ENCODE peak calls at places on chromosomes 16 and 17, in eight cellular contexts. One of them, this sample, is unnamed.

GRCh38 chr17:72852267-72852945 is 240.1 kb downstream of the SLC39A11 start:
- DNase-seq in suprapubic skin: no peak
- DNase-seq in thoracic aorta: no peak
- DNase-seq in K562: no peak
- DNase-seq in tibial nerve: no peak
- DNase-seq in Peyer's patch: no peak
- DNase-seq in cardiac muscle cell: no peak
- DNase-seq in body of pancreas: no peak
- DNase-seq in this sample: no peak

GRCh38 chr16:75273054-75273925 is 21.9 kb upstream of the BCAR1 start:
- DNase-seq in suprapubic skin: no peak
- DNase-seq in thoracic aorta: no peak
- DNase-seq in K562: no peak
- DNase-seq in tibial nerve: no peak
- DNase-seq in Peyer's patch: no peak
- DNase-seq in cardiac muscle cell: no peak
- DNase-seq in body of pancreas: no peak
- DNase-seq in this sample: no peak

GRCh38 chr16:56279132-56279531 is 87.8 kb downstream of the GNAO1 start:
- DNase-seq in suprapubic skin: no peak
- DNase-seq in thoracic aorta: no peak
- DNase-seq in K562: peak
- DNase-seq in tibial nerve: no peak
- DNase-seq in Peyer's patch: peak
- DNase-seq in cardiac muscle cell: no peak
- DNase-seq in body of pancreas: no peak
- DNase-seq in this sample: peak

GRCh38 chr16:11030990-11031510 is 86.7 kb downstream of the CLEC16A start:
- DNase-seq in suprapubic skin: no peak
- DNase-seq in thoracic aorta: no peak
- DNase-seq in K562: no peak
- DNase-seq in tibial nerve: no peak
- DNase-seq in Peyer's patch: no peak
- DNase-seq in cardiac muscle cell: no peak
- DNase-seq in body of pancreas: no peak
- DNase-seq in this sample: no peak

GRCh38 chr17:36731091-36731490 is 129.7 kb downstream of the MRM1 start:
- DNase-seq in suprapubic skin: no peak
- DNase-seq in thoracic aorta: no peak
- DNase-seq in K562: no peak
- DNase-seq in tibial nerve: no peak
- DNase-seq in Peyer's patch: no peak
- DNase-seq in cardiac muscle cell: no peak
- DNase-seq in body of pancreas: no peak
- DNase-seq in this sample: no peak

GRCh38 chr17:75845058-75845711 is 981 bp upstream of the UNC13D start:
- DNase-seq in suprapubic skin: peak
- DNase-seq in thoracic aorta: peak
- DNase-seq in K562: peak
- DNase-seq in tibial nerve: peak
- DNase-seq in Peyer's patch: peak
- DNase-seq in cardiac muscle cell: peak
- DNase-seq in body of pancreas: peak
- DNase-seq in this sample: peak

GRCh38 chr16:24045641-24046040 is 209.9 kb downstream of the PRKCB start:
- DNase-seq in suprapubic skin: no peak
- DNase-seq in thoracic aorta: no peak
- DNase-seq in K562: no peak
- DNase-seq in tibial nerve: no peak
- DNase-seq in Peyer's patch: no peak
- DNase-seq in cardiac muscle cell: peak
- DNase-seq in body of pancreas: no peak
- DNase-seq in this sample: no peak

GRCh38 chr17:5468075-5468473 is 708 bp downstream of the DHX33 start:
- DNase-seq in suprapubic skin: no peak
- DNase-seq in thoracic aorta: no peak
- DNase-seq in K562: peak
- DNase-seq in tibial nerve: no peak
- DNase-seq in Peyer's patch: no peak
- DNase-seq in cardiac muscle cell: no peak
- DNase-seq in body of pancreas: no peak
- DNase-seq in this sample: no peak

GRCh38 chr16:11190585-11191565 is 65.1 kb downstream of the SOCS1 start:
- DNase-seq in suprapubic skin: no peak
- DNase-seq in thoracic aorta: no peak
- DNase-seq in K562: no peak
- DNase-seq in tibial nerve: no peak
- DNase-seq in Peyer's patch: no peak
- DNase-seq in cardiac muscle cell: no peak
- DNase-seq in body of pancreas: no peak
- DNase-seq in this sample: no peak

GRCh38 chr17:42023524-42024349 is 3.8 kb downstream of the NKIRAS2 start:
- DNase-seq in suprapubic skin: no peak
- DNase-seq in thoracic aorta: no peak
- DNase-seq in K562: peak
- DNase-seq in tibial nerve: peak
- DNase-seq in Peyer's patch: no peak
- DNase-seq in cardiac muscle cell: no peak
- DNase-seq in body of pancreas: no peak
- DNase-seq in this sample: no peak

GRCh38 chr16:19137201-19137601 is 23.4 kb downstream of the ITPRIPL2 start:
- DNase-seq in suprapubic skin: no peak
- DNase-seq in thoracic aorta: no peak
- DNase-seq in K562: no peak
- DNase-seq in tibial nerve: no peak
- DNase-seq in Peyer's patch: no peak
- DNase-seq in cardiac muscle cell: no peak
- DNase-seq in body of pancreas: no peak
- DNase-seq in this sample: no peak

DNA sequence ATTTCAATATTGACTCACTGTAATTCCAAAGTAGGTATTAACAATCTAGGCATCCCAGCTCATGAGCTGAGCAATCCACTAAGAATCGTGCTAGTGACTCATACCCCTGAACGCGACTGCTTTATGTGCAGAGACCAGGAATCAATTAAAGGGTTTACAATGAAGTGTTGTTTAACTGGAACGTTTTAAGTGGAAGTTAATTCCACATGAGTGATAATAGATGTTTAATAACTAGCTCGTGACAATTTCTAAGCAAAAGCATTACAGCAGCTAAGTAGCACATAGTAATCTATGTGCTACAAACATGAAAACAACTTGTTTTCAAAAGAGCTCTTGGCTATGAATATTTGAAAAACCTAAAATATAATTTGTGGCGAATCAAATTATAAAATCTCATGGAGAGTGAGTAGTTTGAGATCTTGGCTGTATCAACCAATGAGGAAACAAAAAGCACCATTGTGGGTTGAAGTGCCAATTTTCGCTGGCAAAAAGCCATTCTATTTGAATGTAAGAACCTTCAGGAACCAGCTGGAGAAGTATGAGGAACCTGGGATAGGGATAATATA is 9.4 kb downstream of the GJC1 start:
- DNase-seq in suprapubic skin: no peak
- DNase-seq in thoracic aorta: no peak
- DNase-seq in K562: no peak
- DNase-seq in tibial nerve: no peak
- DNase-seq in Peyer's patch: no peak
- DNase-seq in cardiac muscle cell: no peak
- DNase-seq in body of pancreas: no peak
- DNase-seq in this sample: no peak
- H3K27ac ChIP-seq in suprapubic skin: no peak
- H3K27ac ChIP-seq in thoracic aorta: peak
- H3K27ac ChIP-seq in K562: no peak
- H3K27ac ChIP-seq in tibial nerve: peak
- H3K27ac ChIP-seq in Peyer's patch: peak
- H3K27ac ChIP-seq in cardiac muscle cell: no peak
- H3K27ac ChIP-seq in body of pancreas: no peak
- H3K27ac ChIP-seq in this sample: no peak

GRCh38 chr17:50049636-50050035 is 6.3 kb upstream of the ITGA3 start:
- DNase-seq in suprapubic skin: peak
- DNase-seq in thoracic aorta: no peak
- DNase-seq in K562: no peak
- DNase-seq in tibial nerve: no peak
- DNase-seq in Peyer's patch: no peak
- DNase-seq in cardiac muscle cell: no peak
- DNase-seq in body of pancreas: no peak
- DNase-seq in this sample: no peak

GRCh38 chr17:50051606-50052005 is 4.3 kb upstream of the ITGA3 start:
- DNase-seq in suprapubic skin: peak
- DNase-seq in thoracic aorta: no peak
- DNase-seq in K562: no peak
- DNase-seq in tibial nerve: no peak
- DNase-seq in Peyer's patch: no peak
- DNase-seq in cardiac muscle cell: no peak
- DNase-seq in body of pancreas: no peak
- DNase-seq in this sample: no peak

GRCh38 chr17:50052241-50052788 is 3.6 kb upstream of the ITGA3 start:
- DNase-seq in suprapubic skin: peak
- DNase-seq in thoracic aorta: no peak
- DNase-seq in K562: no peak
- DNase-seq in tibial nerve: no peak
- DNase-seq in Peyer's patch: no peak
- DNase-seq in cardiac muscle cell: no peak
- DNase-seq in body of pancreas: no peak
- DNase-seq in this sample: no peak

GRCh38 chr17:50050431-50051032 is 5.4 kb upstream of the ITGA3 start:
- DNase-seq in suprapubic skin: peak
- DNase-seq in thoracic aorta: no peak
- DNase-seq in K562: no peak
- DNase-seq in tibial nerve: no peak
- DNase-seq in Peyer's patch: no peak
- DNase-seq in cardiac muscle cell: no peak
- DNase-seq in body of pancreas: no peak
- DNase-seq in this sample: no peak

DNA sequence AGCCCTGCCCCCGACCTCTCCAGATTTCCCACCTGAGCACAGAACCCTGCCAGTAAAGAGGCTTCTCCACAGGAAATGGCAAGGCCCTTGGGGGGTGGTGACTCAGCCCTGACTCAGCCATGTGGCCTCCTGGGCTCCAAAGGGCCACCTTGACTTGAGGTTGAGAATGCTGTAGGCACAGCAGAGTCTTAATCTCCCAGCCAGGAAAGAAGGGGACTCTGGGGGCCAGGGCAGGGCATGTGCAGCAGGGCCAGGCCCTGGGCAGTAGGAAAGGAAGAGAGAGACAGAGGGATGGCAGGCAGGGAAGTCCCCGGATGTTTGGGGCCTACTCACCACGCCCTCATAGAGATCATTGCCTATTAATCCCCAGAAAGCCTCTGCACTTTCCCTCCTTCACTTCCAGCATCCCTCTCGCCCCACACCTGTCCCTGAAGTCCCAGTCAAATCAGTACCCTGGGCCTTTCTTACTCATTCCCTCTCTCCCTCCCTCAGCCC is 4.8 kb upstream of the ITGA3 start:
- DNase-seq in suprapubic skin: peak
- DNase-seq in thoracic aorta: no peak
- DNase-seq in K562: peak
- DNase-seq in tibial nerve: no peak
- DNase-seq in Peyer's patch: no peak
- DNase-seq in cardiac muscle cell: no peak
- DNase-seq in body of pancreas: no peak
- DNase-seq in this sample: no peak
- H3K27ac ChIP-seq in suprapubic skin: no peak
- H3K27ac ChIP-seq in thoracic aorta: no peak
- H3K27ac ChIP-seq in K562: no peak
- H3K27ac ChIP-seq in tibial nerve: peak
- H3K27ac ChIP-seq in Peyer's patch: no peak
- H3K27ac ChIP-seq in cardiac muscle cell: no peak
- H3K27ac ChIP-seq in body of pancreas: no peak
- H3K27ac ChIP-seq in this sample: no peak

DNA sequence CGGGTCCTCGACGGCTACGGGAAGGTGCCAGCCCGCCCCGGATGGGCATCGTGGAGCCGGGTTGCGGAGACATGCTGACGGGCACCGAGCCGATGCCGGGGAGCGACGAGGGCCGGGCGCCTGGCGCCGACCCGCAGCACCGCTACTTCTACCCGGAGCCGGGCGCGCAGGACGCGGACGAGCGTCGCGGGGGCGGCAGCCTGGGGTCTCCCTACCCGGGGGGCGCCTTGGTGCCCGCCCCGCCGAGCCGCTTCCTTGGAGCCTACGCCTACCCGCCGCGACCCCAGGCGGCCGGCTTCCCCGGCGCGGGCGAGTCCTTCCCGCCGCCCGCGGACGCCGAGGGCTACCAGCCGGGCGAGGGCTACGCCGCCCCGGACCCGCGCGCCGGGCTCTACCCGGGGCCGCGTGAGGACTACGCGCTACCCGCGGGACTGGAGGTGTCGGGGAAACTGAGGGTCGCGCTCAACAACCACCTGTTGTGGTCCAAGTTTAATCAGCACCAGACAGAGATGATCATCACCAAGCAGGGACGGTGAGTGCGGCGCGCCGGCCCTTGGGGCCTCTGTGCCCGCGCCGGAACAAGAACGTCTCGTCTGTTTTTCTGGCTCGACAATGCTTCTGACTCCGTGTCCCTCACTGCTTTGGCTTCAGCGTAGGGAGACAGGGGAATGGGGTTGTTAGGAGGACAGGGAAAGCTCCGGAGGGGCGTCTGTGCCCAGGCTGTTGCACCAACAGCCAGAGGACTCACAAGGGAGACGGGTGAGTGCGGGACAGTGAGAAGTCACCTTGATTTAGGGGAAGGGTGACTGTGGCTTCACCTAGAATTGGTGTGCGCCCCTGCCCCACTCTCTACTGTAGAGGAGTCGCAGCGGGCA is 615 bp downstream of the TBX21 start:
- DNase-seq in suprapubic skin: peak
- DNase-seq in thoracic aorta: no peak
- DNase-seq in K562: no peak
- DNase-seq in tibial nerve: no peak
- DNase-seq in Peyer's patch: peak
- DNase-seq in cardiac muscle cell: peak
- DNase-seq in body of pancreas: no peak
- DNase-seq in this sample: no peak
- H3K27ac ChIP-seq in suprapubic skin: no peak
- H3K27ac ChIP-seq in thoracic aorta: no peak
- H3K27ac ChIP-seq in K562: no peak
- H3K27ac ChIP-seq in tibial nerve: no peak
- H3K27ac ChIP-seq in Peyer's patch: peak
- H3K27ac ChIP-seq in cardiac muscle cell: no peak
- H3K27ac ChIP-seq in body of pancreas: no peak
- H3K27ac ChIP-seq in this sample: no peak

DNA sequence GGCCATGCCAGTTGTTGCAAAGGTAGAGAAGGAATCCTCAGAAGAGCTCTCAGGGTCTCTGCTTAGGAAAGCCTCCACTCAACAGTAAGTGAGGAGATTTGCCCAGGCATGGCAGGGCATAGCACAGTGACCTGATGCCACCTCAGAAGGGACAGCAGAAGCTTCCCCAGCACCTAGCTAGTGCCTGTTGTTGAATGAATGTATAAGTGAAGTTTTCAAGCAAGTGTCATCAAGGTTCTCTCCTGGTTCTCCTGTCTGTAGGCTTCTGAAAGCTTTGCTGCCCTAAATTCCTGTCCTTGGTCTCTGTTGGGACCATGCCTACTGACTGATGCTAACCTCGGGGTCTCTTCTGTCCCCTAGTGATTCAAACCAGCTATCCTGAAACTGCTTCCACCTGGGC is 114.9 kb upstream of the TBX2 start:
- DNase-seq in suprapubic skin: no peak
- DNase-seq in thoracic aorta: no peak
- DNase-seq in K562: no peak
- DNase-seq in tibial nerve: no peak
- DNase-seq in Peyer's patch: no peak
- DNase-seq in cardiac muscle cell: no peak
- DNase-seq in body of pancreas: no peak
- DNase-seq in this sample: no peak
- H3K27ac ChIP-seq in suprapubic skin: no peak
- H3K27ac ChIP-seq in thoracic aorta: no peak
- H3K27ac ChIP-seq in K562: no peak
- H3K27ac ChIP-seq in tibial nerve: no peak
- H3K27ac ChIP-seq in Peyer's patch: no peak
- H3K27ac ChIP-seq in cardiac muscle cell: no peak
- H3K27ac ChIP-seq in body of pancreas: no peak
- H3K27ac ChIP-seq in this sample: no peak

GRCh38 chr16:15855704-15856003 is 1.2 kb downstream of the MYH11 start:
- DNase-seq in suprapubic skin: no peak
- DNase-seq in thoracic aorta: no peak
- DNase-seq in K562: no peak
- DNase-seq in tibial nerve: no peak
- DNase-seq in Peyer's patch: no peak
- DNase-seq in cardiac muscle cell: no peak
- DNase-seq in body of pancreas: no peak
- DNase-seq in this sample: no peak
- H3K27ac ChIP-seq in suprapubic skin: no peak
- H3K27ac ChIP-seq in thoracic aorta: peak
- H3K27ac ChIP-seq in K562: no peak
- H3K27ac ChIP-seq in tibial nerve: peak
- H3K27ac ChIP-seq in Peyer's patch: peak
- H3K27ac ChIP-seq in cardiac muscle cell: no peak
- H3K27ac ChIP-seq in body of pancreas: no peak
- H3K27ac ChIP-seq in this sample: no peak